ENCODE peak calls at places on chromosomes 2 and 18, in ten cellular contexts. G is psoas muscle, P is heart right ventricle, L is astrocyte of the cerebellum, O is GM10248, D is A549, B is tibial nerve, S is neural crest cell, F is OCI-LY7, N is colonic mucosa. T is an unnamed sample.

GRCh38 chr18:48815182-48815520 is 135.6 kb downstream of the SMAD7 start:
- DNase-seq in G (peak; percentile 8), P (no peak), L (no peak), O (no peak), D (no peak), B (no peak), S (no peak), F (no peak), N (no peak), T (no peak)

GRCh38 chr18:54742654-54743053 is 85.6 kb upstream of the RAB27B start:
- DNase-seq in G (no peak), P (no peak), L (peak; percentile 100), O (no peak), D (peak; percentile 29), B (peak; percentile 65), S (no peak), F (no peak), N (peak; percentile 41), T (peak; percentile 84)

GRCh38 chr2:199602896-199603482 is 145.2 kb upstream of the SATB2 start:
- DNase-seq in G (no peak), P (no peak), L (no peak), O (no peak), D (no peak), B (no peak), S (no peak), F (no peak), N (no peak), T (no peak)

GRCh38 chr2:162265666-162266467 is 22.6 kb upstream of the FAP start:
- DNase-seq in G (no peak), P (no peak), L (no peak), O (no peak), D (no peak), B (no peak), S (no peak), F (no peak), N (no peak), T (no peak)

GRCh38 chr2:39723946-39724827 is 54.9 kb downstream of the THUMPD2 start:
- DNase-seq in G (no peak), P (no peak), L (no peak), O (no peak), D (no peak), B (no peak), S (no peak), F (no peak), N (no peak), T (no peak)

GRCh38 chr2:190382851-190383250 is 25.3 kb upstream of the MFSD6 start:
- DNase-seq in G (no peak), P (no peak), L (peak; percentile 48), O (peak; percentile 73), D (peak; percentile 80), B (no peak), S (no peak), F (peak; percentile 64), N (peak; percentile 55), T (no peak)

GRCh38 chr2:72137498-72138010 is 10.1 kb downstream of the CYP26B1 start:
- DNase-seq in G (peak; percentile 79), P (peak; percentile 75), L (no peak), O (peak; percentile 85), D (peak; percentile 64), B (peak; percentile 44), S (peak; percentile 87), F (peak; percentile 51), N (peak; percentile 82), T (no peak)

GRCh38 chr2:61759718-61760117 is 94.1 kb downstream of the FAM161A start:
- DNase-seq in G (no peak), P (no peak), L (peak; percentile 32), O (no peak), D (peak; percentile 24), B (no peak), S (no peak), F (no peak), N (no peak), T (no peak)

GRCh38 chr2:29014811-29015414 is 33.8 kb downstream of the TOGARAM2 start:
- DNase-seq in G (peak; percentile 86), P (peak; percentile 67), L (peak; percentile 62), O (peak; percentile 52), D (no peak), B (no peak), S (no peak), F (no peak), N (peak; percentile 37), T (no peak)
- TF ChIP-seq CTCF in G (no peak), P (no peak), L (peak; percentile 52), O (no peak), D (no peak), B (no peak), S (no peak), F (no peak), N (no peak), T (no peak)

GRCh38 chr2:111235192-111235591 is 114.5 kb downstream of the BCL2L11 start:
- DNase-seq in G (no peak), P (no peak), L (no peak), O (no peak), D (no peak), B (no peak), S (no peak), F (no peak), N (no peak), T (no peak)

GRCh38 chr2:111227716-111228141 is 107.0 kb downstream of the BCL2L11 start:
- DNase-seq in G (no peak), P (no peak), L (peak; percentile 70), O (no peak), D (peak; percentile 8), B (no peak), S (no peak), F (no peak), N (no peak), T (peak; percentile 24)

GRCh38 chr2:111236027-111236426 is 115.3 kb downstream of the BCL2L11 start:
- DNase-seq in G (no peak), P (peak; percentile 73), L (no peak), O (no peak), D (no peak), B (no peak), S (no peak), F (no peak), N (no peak), T (no peak)

GRCh38 chr2:111235616-111236015 is 114.9 kb downstream of the BCL2L11 start:
- DNase-seq in G (no peak), P (no peak), L (no peak), O (no peak), D (no peak), B (no peak), S (no peak), F (no peak), N (no peak), T (no peak)

GRCh38 chr2:111231532-111232252 is 111.0 kb downstream of the BCL2L11 start:
- DNase-seq in G (no peak), P (no peak), L (no peak), O (no peak), D (no peak), B (no peak), S (no peak), F (peak; percentile 23), N (no peak), T (no peak)
- TF ChIP-seq CTCF in G (no peak), P (no peak), L (no peak), O (no peak), D (no peak), B (no peak), S (no peak), F (peak; percentile 49), N (no peak), T (no peak)

DNA sequence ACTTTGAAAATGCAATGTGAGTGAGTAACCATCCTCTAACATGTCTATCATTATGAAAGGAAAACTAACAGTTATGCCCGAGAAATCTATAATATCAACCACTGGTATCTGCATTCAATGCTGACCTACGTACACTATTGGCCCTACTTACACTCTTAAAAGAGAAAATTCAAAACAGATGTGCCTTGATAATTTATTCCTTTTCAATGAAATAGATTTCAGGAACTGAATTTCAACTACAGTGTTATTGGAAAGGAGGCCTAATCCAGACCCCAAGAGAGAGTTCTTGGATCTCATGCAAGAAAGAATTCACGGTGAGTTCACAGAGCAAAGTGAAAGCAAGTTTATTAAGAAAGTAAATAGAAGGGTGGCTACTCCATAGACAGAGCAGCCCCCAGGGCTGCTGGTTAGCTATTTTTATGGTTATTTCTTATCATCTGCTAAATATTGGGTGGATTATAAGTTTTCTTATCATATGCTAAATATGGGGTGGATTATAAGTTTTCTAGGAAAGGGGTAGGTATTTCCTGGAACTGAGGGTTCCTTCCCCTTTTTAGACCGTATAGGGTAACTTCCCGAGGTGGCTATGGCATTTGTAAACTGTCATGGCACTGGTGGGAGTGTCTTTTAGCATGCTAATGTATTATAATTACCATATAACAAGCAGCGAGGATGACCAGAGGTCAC is 288.4 kb upstream of the SLC39A10 start:
- DNase-seq in G (no peak), P (no peak), L (no peak), O (no peak), D (no peak), B (no peak), S (no peak), F (no peak), N (no peak), T (no peak)
- TF ChIP-seq CTCF in G (no peak), P (no peak), L (no peak), O (no peak), D (no peak), B (no peak), S (no peak), F (no peak), N (no peak), T (no peak)

GRCh38 chr18:79528846-79529245 is 133.1 kb downstream of the NFATC1 start:
- DNase-seq in G (no peak), P (peak; percentile 54), L (peak; percentile 62), O (peak; percentile 81), D (peak; percentile 62), B (peak; percentile 59), S (peak; percentile 86), F (peak; percentile 69), N (peak; percentile 67), T (no peak)

GRCh38 chr18:79528296-79528695 is 132.6 kb downstream of the NFATC1 start:
- DNase-seq in G (no peak), P (no peak), L (no peak), O (no peak), D (no peak), B (no peak), S (no peak), F (no peak), N (no peak), T (no peak)

GRCh38 chr18:79525556-79526467 is 130.1 kb downstream of the NFATC1 start:
- DNase-seq in G (peak; percentile 81), P (peak; percentile 78), L (no peak), O (no peak), D (no peak), B (peak; percentile 41), S (no peak), F (no peak), N (no peak), T (no peak)

GRCh38 chr18:79527656-79528055 is 131.9 kb downstream of the NFATC1 start:
- DNase-seq in G (no peak), P (no peak), L (no peak), O (no peak), D (no peak), B (no peak), S (no peak), F (no peak), N (no peak), T (no peak)

DNA sequence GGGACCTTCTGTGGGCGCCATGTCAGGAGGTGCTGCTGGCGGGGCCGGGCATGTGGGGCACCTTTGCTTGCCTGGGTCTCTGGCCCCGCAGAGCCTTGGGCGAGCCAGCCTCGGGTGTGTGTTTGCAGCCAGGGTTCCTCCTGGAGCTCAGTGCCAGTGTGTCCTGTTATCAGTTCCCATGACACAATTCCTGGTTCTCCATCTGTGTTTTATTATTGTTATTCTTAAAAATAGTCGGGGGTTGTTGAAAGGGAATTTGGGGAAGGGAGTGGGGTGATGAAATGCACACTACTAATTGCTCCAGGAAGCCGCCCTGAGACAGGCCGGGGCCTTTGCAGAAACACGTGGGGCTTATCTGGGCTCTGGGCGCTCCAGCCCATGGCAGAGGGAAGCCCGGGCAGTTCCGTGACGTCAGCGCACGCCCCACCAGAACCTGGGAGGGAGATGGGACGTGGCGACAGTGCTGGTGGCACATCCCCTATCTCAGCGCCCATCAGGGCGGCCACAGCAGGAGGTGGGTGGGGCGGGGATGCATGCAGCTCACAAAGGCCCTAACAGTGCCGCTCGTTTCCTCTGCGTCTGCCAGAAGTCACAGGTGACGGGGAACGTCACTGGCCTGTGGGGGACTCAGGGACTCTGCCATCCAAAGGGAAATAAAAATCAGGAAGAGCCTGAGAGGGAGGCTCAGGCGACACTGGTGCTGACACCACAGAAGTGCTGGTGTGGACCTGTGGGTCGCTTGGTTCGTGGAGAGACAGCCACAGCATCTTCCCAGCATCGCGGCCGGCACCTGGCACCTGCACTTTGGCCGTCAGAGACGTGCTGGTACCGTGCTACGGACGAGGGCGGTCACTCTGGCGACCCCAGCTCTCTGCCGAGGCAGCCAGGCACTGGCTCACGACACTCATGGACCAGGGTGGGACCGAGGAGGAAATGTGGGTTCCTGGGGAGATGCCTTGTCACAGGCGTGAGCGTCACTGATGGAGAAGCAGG is 131.0 kb downstream of the NFATC1 start:
- DNase-seq in G (no peak), P (peak; percentile 53), L (no peak), O (no peak), D (no peak), B (no peak), S (no peak), F (peak; percentile 54), N (no peak), T (no peak)
- TF ChIP-seq CTCF in G (no peak), P (no peak), L (no peak), O (no peak), D (no peak), B (no peak), S (no peak), F (no peak), N (no peak), T (no peak)

T was measured in AG09319.